ENCODE peak calls at places on chromosomes 13 and 19, in seven cellular contexts. One of them, this sample, is unnamed.

GRCh38 chr13:32901994-32902780 is 114.0 kb upstream of the KL start:
- DNase-seq in heart right ventricle: no peak
- DNase-seq in HuH-7.5: no peak
- DNase-seq in NCI-H1092 treated with DMSO at 0.1 percent for 48 hours: no peak
- DNase-seq in psoas muscle: peak; percentile 46
- DNase-seq in stimulated activated CD8-positive, alpha-beta memory T cell treated with anti-CD3 and anti-CD28 coated beads, Interleukin-15, amount 100 ng/mL, for 48 hours: no peak
- DNase-seq in A172: no peak
- DNase-seq in this sample: no peak

GRCh38 chr13:80988752-80989151 is 647.8 kb upstream of the SPRY2 start:
- DNase-seq in heart right ventricle: no peak
- DNase-seq in HuH-7.5: no peak
- DNase-seq in NCI-H1092 treated with DMSO at 0.1 percent for 48 hours: no peak
- DNase-seq in psoas muscle: no peak
- DNase-seq in stimulated activated CD8-positive, alpha-beta memory T cell treated with anti-CD3 and anti-CD28 coated beads, Interleukin-15, amount 100 ng/mL, for 48 hours: no peak
- DNase-seq in A172: no peak
- DNase-seq in this sample: no peak

GRCh38 chr19:48746738-48747575 is at the start of gene IZUMO1:
- DNase-seq in heart right ventricle: peak; percentile 79
- DNase-seq in HuH-7.5: peak; percentile 90
- DNase-seq in NCI-H1092 treated with DMSO at 0.1 percent for 48 hours: no peak
- DNase-seq in psoas muscle: peak; percentile 77
- DNase-seq in stimulated activated CD8-positive, alpha-beta memory T cell treated with anti-CD3 and anti-CD28 coated beads, Interleukin-15, amount 100 ng/mL, for 48 hours: no peak
- DNase-seq in A172: peak; percentile 69
- DNase-seq in this sample: no peak

GRCh38 chr19:18304194-18304495 is 18.7 kb downstream of the LSM4 start:
- DNase-seq in heart right ventricle: peak; percentile 55
- DNase-seq in HuH-7.5: no peak
- DNase-seq in NCI-H1092 treated with DMSO at 0.1 percent for 48 hours: no peak
- DNase-seq in psoas muscle: peak; percentile 53
- DNase-seq in stimulated activated CD8-positive, alpha-beta memory T cell treated with anti-CD3 and anti-CD28 coated beads, Interleukin-15, amount 100 ng/mL, for 48 hours: no peak
- DNase-seq in A172: no peak
- DNase-seq in this sample: no peak

GRCh38 chr13:99289674-99290337 is 17.4 kb downstream of the GPR183 start:
- DNase-seq in heart right ventricle: no peak
- DNase-seq in HuH-7.5: no peak
- DNase-seq in NCI-H1092 treated with DMSO at 0.1 percent for 48 hours: no peak
- DNase-seq in psoas muscle: no peak
- DNase-seq in stimulated activated CD8-positive, alpha-beta memory T cell treated with anti-CD3 and anti-CD28 coated beads, Interleukin-15, amount 100 ng/mL, for 48 hours: no peak
- DNase-seq in A172: no peak
- DNase-seq in this sample: no peak

GRCh38 chr13:112651306-112651705 is 38.5 kb upstream of the ATP11A start:
- DNase-seq in heart right ventricle: no peak
- DNase-seq in HuH-7.5: no peak
- DNase-seq in NCI-H1092 treated with DMSO at 0.1 percent for 48 hours: no peak
- DNase-seq in psoas muscle: no peak
- DNase-seq in stimulated activated CD8-positive, alpha-beta memory T cell treated with anti-CD3 and anti-CD28 coated beads, Interleukin-15, amount 100 ng/mL, for 48 hours: no peak
- DNase-seq in A172: no peak
- DNase-seq in this sample: no peak

GRCh38 chr19:35351441-35352176 is 3.9 kb downstream of the FFAR1 start:
- DNase-seq in heart right ventricle: no peak
- DNase-seq in HuH-7.5: no peak
- DNase-seq in NCI-H1092 treated with DMSO at 0.1 percent for 48 hours: no peak
- DNase-seq in psoas muscle: no peak
- DNase-seq in stimulated activated CD8-positive, alpha-beta memory T cell treated with anti-CD3 and anti-CD28 coated beads, Interleukin-15, amount 100 ng/mL, for 48 hours: no peak
- DNase-seq in A172: no peak
- DNase-seq in this sample: no peak

GRCh38 chr19:33214621-33215020 is 11.0 kb downstream of the SLC7A10 start:
- DNase-seq in heart right ventricle: no peak
- DNase-seq in HuH-7.5: peak; percentile 78
- DNase-seq in NCI-H1092 treated with DMSO at 0.1 percent for 48 hours: peak; percentile 21
- DNase-seq in psoas muscle: no peak
- DNase-seq in stimulated activated CD8-positive, alpha-beta memory T cell treated with anti-CD3 and anti-CD28 coated beads, Interleukin-15, amount 100 ng/mL, for 48 hours: no peak
- DNase-seq in A172: peak; percentile 18
- DNase-seq in this sample: peak; percentile 44

GRCh38 chr13:46171223-46171622 is 10.8 kb downstream of the LCP1 start:
- DNase-seq in heart right ventricle: no peak
- DNase-seq in HuH-7.5: no peak
- DNase-seq in NCI-H1092 treated with DMSO at 0.1 percent for 48 hours: no peak
- DNase-seq in psoas muscle: no peak
- DNase-seq in stimulated activated CD8-positive, alpha-beta memory T cell treated with anti-CD3 and anti-CD28 coated beads, Interleukin-15, amount 100 ng/mL, for 48 hours: no peak
- DNase-seq in A172: no peak
- DNase-seq in this sample: no peak

GRCh38 chr19:12997225-12997966 is 2.1 kb downstream of the NFIX start:
- DNase-seq in heart right ventricle: no peak
- DNase-seq in HuH-7.5: no peak
- DNase-seq in NCI-H1092 treated with DMSO at 0.1 percent for 48 hours: no peak
- DNase-seq in psoas muscle: no peak
- DNase-seq in stimulated activated CD8-positive, alpha-beta memory T cell treated with anti-CD3 and anti-CD28 coated beads, Interleukin-15, amount 100 ng/mL, for 48 hours: no peak
- DNase-seq in A172: no peak
- DNase-seq in this sample: no peak

GRCh38 chr19:6060600-6061391 is 49.5 kb downstream of the RFX2 start:
- DNase-seq in heart right ventricle: no peak
- DNase-seq in HuH-7.5: no peak
- DNase-seq in NCI-H1092 treated with DMSO at 0.1 percent for 48 hours: no peak
- DNase-seq in psoas muscle: peak; percentile 31
- DNase-seq in stimulated activated CD8-positive, alpha-beta memory T cell treated with anti-CD3 and anti-CD28 coated beads, Interleukin-15, amount 100 ng/mL, for 48 hours: peak; percentile 36
- DNase-seq in A172: peak; percentile 100
- DNase-seq in this sample: no peak

GRCh38 chr13:57629821-57630235 is 1.7 kb upstream of the PCDH17 start:
- DNase-seq in heart right ventricle: peak; percentile 90
- DNase-seq in HuH-7.5: peak; percentile 87
- DNase-seq in NCI-H1092 treated with DMSO at 0.1 percent for 48 hours: peak; percentile 99
- DNase-seq in psoas muscle: peak; percentile 75
- DNase-seq in stimulated activated CD8-positive, alpha-beta memory T cell treated with anti-CD3 and anti-CD28 coated beads, Interleukin-15, amount 100 ng/mL, for 48 hours: no peak
- DNase-seq in A172: no peak
- DNase-seq in this sample: peak; percentile 99

GRCh38 chr19:15452111-15453047 is 2.6 kb upstream of the WIZ start:
- DNase-seq in heart right ventricle: peak; percentile 93
- DNase-seq in HuH-7.5: peak; percentile 99
- DNase-seq in NCI-H1092 treated with DMSO at 0.1 percent for 48 hours: peak; percentile 24
- DNase-seq in psoas muscle: peak; percentile 93
- DNase-seq in stimulated activated CD8-positive, alpha-beta memory T cell treated with anti-CD3 and anti-CD28 coated beads, Interleukin-15, amount 100 ng/mL, for 48 hours: no peak
- DNase-seq in A172: peak; percentile 52
- DNase-seq in this sample: peak; percentile 31

GRCh38 chr19:44113784-44114390 is 688 bp downstream of the ZNF225 start:
- DNase-seq in heart right ventricle: no peak
- DNase-seq in HuH-7.5: no peak
- DNase-seq in NCI-H1092 treated with DMSO at 0.1 percent for 48 hours: no peak
- DNase-seq in psoas muscle: no peak
- DNase-seq in stimulated activated CD8-positive, alpha-beta memory T cell treated with anti-CD3 and anti-CD28 coated beads, Interleukin-15, amount 100 ng/mL, for 48 hours: no peak
- DNase-seq in A172: peak; percentile 11
- DNase-seq in this sample: peak; percentile 2

GRCh38 chr19:53467503-53468262 is at the start of gene ZNF813:
- DNase-seq in heart right ventricle: peak; percentile 98
- DNase-seq in HuH-7.5: peak; percentile 69
- DNase-seq in NCI-H1092 treated with DMSO at 0.1 percent for 48 hours: peak; percentile 46
- DNase-seq in psoas muscle: peak; percentile 93
- DNase-seq in stimulated activated CD8-positive, alpha-beta memory T cell treated with anti-CD3 and anti-CD28 coated beads, Interleukin-15, amount 100 ng/mL, for 48 hours: peak; percentile 85
- DNase-seq in A172: peak; percentile 53
- DNase-seq in this sample: peak; percentile 84

GRCh38 chr13:69857188-69857821 is 250.3 kb upstream of the ATXN8OS start:
- DNase-seq in heart right ventricle: no peak
- DNase-seq in HuH-7.5: no peak
- DNase-seq in NCI-H1092 treated with DMSO at 0.1 percent for 48 hours: peak; percentile 85
- DNase-seq in psoas muscle: no peak
- DNase-seq in stimulated activated CD8-positive, alpha-beta memory T cell treated with anti-CD3 and anti-CD28 coated beads, Interleukin-15, amount 100 ng/mL, for 48 hours: no peak
- DNase-seq in A172: peak; percentile 42
- DNase-seq in this sample: peak; percentile 89

GRCh38 chr19:29675650-29676186 is 10.5 kb downstream of the PLEKHF1 start:
- DNase-seq in heart right ventricle: no peak
- DNase-seq in HuH-7.5: no peak
- DNase-seq in NCI-H1092 treated with DMSO at 0.1 percent for 48 hours: no peak
- DNase-seq in psoas muscle: no peak
- DNase-seq in stimulated activated CD8-positive, alpha-beta memory T cell treated with anti-CD3 and anti-CD28 coated beads, Interleukin-15, amount 100 ng/mL, for 48 hours: no peak
- DNase-seq in A172: no peak
- DNase-seq in this sample: no peak

GRCh38 chr19:23378948-23379347 is 16.3 kb downstream of the ZNF91 start:
- DNase-seq in heart right ventricle: no peak
- DNase-seq in HuH-7.5: no peak
- DNase-seq in NCI-H1092 treated with DMSO at 0.1 percent for 48 hours: no peak
- DNase-seq in psoas muscle: no peak
- DNase-seq in stimulated activated CD8-positive, alpha-beta memory T cell treated with anti-CD3 and anti-CD28 coated beads, Interleukin-15, amount 100 ng/mL, for 48 hours: no peak
- DNase-seq in A172: peak; percentile 34
- DNase-seq in this sample: no peak

GRCh38 chr13:40344270-40345148 is 321.9 kb downstream of the FOXO1 start:
- DNase-seq in heart right ventricle: no peak
- DNase-seq in HuH-7.5: no peak
- DNase-seq in NCI-H1092 treated with DMSO at 0.1 percent for 48 hours: peak; percentile 13
- DNase-seq in psoas muscle: peak; percentile 50
- DNase-seq in stimulated activated CD8-positive, alpha-beta memory T cell treated with anti-CD3 and anti-CD28 coated beads, Interleukin-15, amount 100 ng/mL, for 48 hours: no peak
- DNase-seq in A172: no peak
- DNase-seq in this sample: peak; percentile 55

GRCh38 chr19:17365361-17365760 is 11.8 kb downstream of the PLVAP start:
- DNase-seq in heart right ventricle: no peak
- DNase-seq in HuH-7.5: no peak
- DNase-seq in NCI-H1092 treated with DMSO at 0.1 percent for 48 hours: no peak
- DNase-seq in psoas muscle: no peak
- DNase-seq in stimulated activated CD8-positive, alpha-beta memory T cell treated with anti-CD3 and anti-CD28 coated beads, Interleukin-15, amount 100 ng/mL, for 48 hours: no peak
- DNase-seq in A172: no peak
- DNase-seq in this sample: no peak

GRCh38 chr19:31261651-31262331 is 87.4 kb downstream of the TSHZ3 start:
- DNase-seq in heart right ventricle: no peak
- DNase-seq in HuH-7.5: no peak
- DNase-seq in NCI-H1092 treated with DMSO at 0.1 percent for 48 hours: no peak
- DNase-seq in psoas muscle: no peak
- DNase-seq in stimulated activated CD8-positive, alpha-beta memory T cell treated with anti-CD3 and anti-CD28 coated beads, Interleukin-15, amount 100 ng/mL, for 48 hours: no peak
- DNase-seq in A172: no peak
- DNase-seq in this sample: no peak

GRCh38 chr19:46271488-46272197 is 25.2 kb upstream of the HIF3A start:
- DNase-seq in heart right ventricle: no peak
- DNase-seq in HuH-7.5: no peak
- DNase-seq in NCI-H1092 treated with DMSO at 0.1 percent for 48 hours: no peak
- DNase-seq in psoas muscle: no peak
- DNase-seq in stimulated activated CD8-positive, alpha-beta memory T cell treated with anti-CD3 and anti-CD28 coated beads, Interleukin-15, amount 100 ng/mL, for 48 hours: no peak
- DNase-seq in A172: peak; percentile 88
- DNase-seq in this sample: no peak

GRCh38 chr19:2495130-2495641 is 19.3 kb downstream of the GADD45B start:
- DNase-seq in heart right ventricle: peak; percentile 83
- DNase-seq in HuH-7.5: peak; percentile 78
- DNase-seq in NCI-H1092 treated with DMSO at 0.1 percent for 48 hours: no peak
- DNase-seq in psoas muscle: peak; percentile 80
- DNase-seq in stimulated activated CD8-positive, alpha-beta memory T cell treated with anti-CD3 and anti-CD28 coated beads, Interleukin-15, amount 100 ng/mL, for 48 hours: no peak
- DNase-seq in A172: peak; percentile 98
- DNase-seq in this sample: no peak

GRCh38 chr19:42022616-42023015 is 28.6 kb upstream of the ATP1A3 start:
- DNase-seq in heart right ventricle: no peak
- DNase-seq in HuH-7.5: no peak
- DNase-seq in NCI-H1092 treated with DMSO at 0.1 percent for 48 hours: no peak
- DNase-seq in psoas muscle: no peak
- DNase-seq in stimulated activated CD8-positive, alpha-beta memory T cell treated with anti-CD3 and anti-CD28 coated beads, Interleukin-15, amount 100 ng/mL, for 48 hours: no peak
- DNase-seq in A172: no peak
- DNase-seq in this sample: no peak

GRCh38 chr19:7617172-7617571 is 12.2 kb downstream of the XAB2 start:
- DNase-seq in heart right ventricle: no peak
- DNase-seq in HuH-7.5: no peak
- DNase-seq in NCI-H1092 treated with DMSO at 0.1 percent for 48 hours: no peak
- DNase-seq in psoas muscle: no peak
- DNase-seq in stimulated activated CD8-positive, alpha-beta memory T cell treated with anti-CD3 and anti-CD28 coated beads, Interleukin-15, amount 100 ng/mL, for 48 hours: no peak
- DNase-seq in A172: no peak
- DNase-seq in this sample: no peak

GRCh38 chr19:35030257-35031071 is at the start of gene SCN1B:
- DNase-seq in heart right ventricle: peak; percentile 73
- DNase-seq in HuH-7.5: peak; percentile 86
- DNase-seq in NCI-H1092 treated with DMSO at 0.1 percent for 48 hours: no peak
- DNase-seq in psoas muscle: peak; percentile 83
- DNase-seq in stimulated activated CD8-positive, alpha-beta memory T cell treated with anti-CD3 and anti-CD28 coated beads, Interleukin-15, amount 100 ng/mL, for 48 hours: peak; percentile 64
- DNase-seq in A172: peak; percentile 59
- DNase-seq in this sample: peak; percentile 60

GRCh38 chr19:5253403-5254110 is 87.1 kb downstream of the PTPRS start:
- DNase-seq in heart right ventricle: no peak
- DNase-seq in HuH-7.5: no peak
- DNase-seq in NCI-H1092 treated with DMSO at 0.1 percent for 48 hours: no peak
- DNase-seq in psoas muscle: no peak
- DNase-seq in stimulated activated CD8-positive, alpha-beta memory T cell treated with anti-CD3 and anti-CD28 coated beads, Interleukin-15, amount 100 ng/mL, for 48 hours: no peak
- DNase-seq in A172: no peak
- DNase-seq in this sample: no peak

GRCh38 chr13:40562975-40563349 is 103.5 kb downstream of the FOXO1 start:
- DNase-seq in heart right ventricle: no peak
- DNase-seq in HuH-7.5: no peak
- DNase-seq in NCI-H1092 treated with DMSO at 0.1 percent for 48 hours: no peak
- DNase-seq in psoas muscle: peak; percentile 22
- DNase-seq in stimulated activated CD8-positive, alpha-beta memory T cell treated with anti-CD3 and anti-CD28 coated beads, Interleukin-15, amount 100 ng/mL, for 48 hours: no peak
- DNase-seq in A172: peak; percentile 60
- DNase-seq in this sample: no peak

GRCh38 chr19:39223703-39224279 is 19.7 kb upstream of the SYCN start:
- DNase-seq in heart right ventricle: no peak
- DNase-seq in HuH-7.5: no peak
- DNase-seq in NCI-H1092 treated with DMSO at 0.1 percent for 48 hours: no peak
- DNase-seq in psoas muscle: no peak
- DNase-seq in stimulated activated CD8-positive, alpha-beta memory T cell treated with anti-CD3 and anti-CD28 coated beads, Interleukin-15, amount 100 ng/mL, for 48 hours: no peak
- DNase-seq in A172: peak; percentile 57
- DNase-seq in this sample: no peak

GRCh38 chr13:108263961-108264360 is 5.6 kb upstream of the TNFSF13B start:
- DNase-seq in heart right ventricle: no peak
- DNase-seq in HuH-7.5: no peak
- DNase-seq in NCI-H1092 treated with DMSO at 0.1 percent for 48 hours: no peak
- DNase-seq in psoas muscle: no peak
- DNase-seq in stimulated activated CD8-positive, alpha-beta memory T cell treated with anti-CD3 and anti-CD28 coated beads, Interleukin-15, amount 100 ng/mL, for 48 hours: no peak
- DNase-seq in A172: no peak
- DNase-seq in this sample: no peak

GRCh38 chr19:40144947-40145748 is 46.1 kb upstream of the MAP3K10 start:
- DNase-seq in heart right ventricle: no peak
- DNase-seq in HuH-7.5: no peak
- DNase-seq in NCI-H1092 treated with DMSO at 0.1 percent for 48 hours: no peak
- DNase-seq in psoas muscle: no peak
- DNase-seq in stimulated activated CD8-positive, alpha-beta memory T cell treated with anti-CD3 and anti-CD28 coated beads, Interleukin-15, amount 100 ng/mL, for 48 hours: no peak
- DNase-seq in A172: no peak
- DNase-seq in this sample: no peak

GRCh38 chr13:83620535-83621220 is 261.6 kb downstream of the SLITRK1 start:
- DNase-seq in heart right ventricle: no peak
- DNase-seq in HuH-7.5: no peak
- DNase-seq in NCI-H1092 treated with DMSO at 0.1 percent for 48 hours: no peak
- DNase-seq in psoas muscle: no peak
- DNase-seq in stimulated activated CD8-positive, alpha-beta memory T cell treated with anti-CD3 and anti-CD28 coated beads, Interleukin-15, amount 100 ng/mL, for 48 hours: no peak
- DNase-seq in A172: peak; percentile 17
- DNase-seq in this sample: no peak

GRCh38 chr19:39696418-39696817 is 7.9 kb upstream of the LGALS14 start:
- DNase-seq in heart right ventricle: no peak
- DNase-seq in HuH-7.5: no peak
- DNase-seq in NCI-H1092 treated with DMSO at 0.1 percent for 48 hours: no peak
- DNase-seq in psoas muscle: no peak
- DNase-seq in stimulated activated CD8-positive, alpha-beta memory T cell treated with anti-CD3 and anti-CD28 coated beads, Interleukin-15, amount 100 ng/mL, for 48 hours: no peak
- DNase-seq in A172: peak; percentile 16
- DNase-seq in this sample: no peak

GRCh38 chr19:23698711-23699520 is 11.9 kb upstream of the ZNF675 start:
- DNase-seq in heart right ventricle: no peak
- DNase-seq in HuH-7.5: no peak
- DNase-seq in NCI-H1092 treated with DMSO at 0.1 percent for 48 hours: no peak
- DNase-seq in psoas muscle: no peak
- DNase-seq in stimulated activated CD8-positive, alpha-beta memory T cell treated with anti-CD3 and anti-CD28 coated beads, Interleukin-15, amount 100 ng/mL, for 48 hours: no peak
- DNase-seq in A172: no peak
- DNase-seq in this sample: peak; percentile 36

GRCh38 chr19:52007436-52007804 is 591 bp downstream of the ZNF615 start:
- DNase-seq in heart right ventricle: no peak
- DNase-seq in HuH-7.5: no peak
- DNase-seq in NCI-H1092 treated with DMSO at 0.1 percent for 48 hours: no peak
- DNase-seq in psoas muscle: no peak
- DNase-seq in stimulated activated CD8-positive, alpha-beta memory T cell treated with anti-CD3 and anti-CD28 coated beads, Interleukin-15, amount 100 ng/mL, for 48 hours: no peak
- DNase-seq in A172: no peak
- DNase-seq in this sample: no peak

GRCh38 chr13:20351279-20352022 is 119.3 kb upstream of the GJB6 start:
- DNase-seq in heart right ventricle: no peak
- DNase-seq in HuH-7.5: no peak
- DNase-seq in NCI-H1092 treated with DMSO at 0.1 percent for 48 hours: no peak
- DNase-seq in psoas muscle: no peak
- DNase-seq in stimulated activated CD8-positive, alpha-beta memory T cell treated with anti-CD3 and anti-CD28 coated beads, Interleukin-15, amount 100 ng/mL, for 48 hours: no peak
- DNase-seq in A172: peak; percentile 42
- DNase-seq in this sample: no peak